ENCODE peak calls at places on chromosome 4, in nine cellular contexts. R, S, I, L, F, Q, V, K and T are unnamed samples.

GRCh38 chr4:130077275-130077674 is 981.3 kb downstream of the C4orf33 start:
- DNase-seq in K (peak; percentile 19), I (no peak), F (no peak), Q (no peak), L (no peak), V (no peak), R (no peak), S (peak; percentile 5), T (no peak)

GRCh38 chr4:47801481-47802002 is 36.3 kb downstream of the CORIN start:
- DNase-seq in F (no peak), R (no peak), S (no peak), Q (no peak), V (no peak), K (no peak), L (no peak), I (no peak), T (no peak)

GRCh38 chr4:153573881-153574807 is 108.0 kb downstream of the TMEM131L start:
- DNase-seq in F (peak; percentile 83), Q (no peak), S (peak; percentile 40), I (peak; percentile 75), R (peak; percentile 64), K (no peak), L (peak; percentile 54), V (peak; percentile 54), T (no peak)

GRCh38 chr4:61004651-61005170 is 195.4 kb upstream of the ADGRL3 start:
- DNase-seq in K (no peak), Q (no peak), L (no peak), R (no peak), S (no peak), V (no peak), F (no peak), I (no peak), T (no peak)

GRCh38 chr4:153987291-153987690 is 198.4 kb upstream of the SFRP2 start:
- DNase-seq in Q (no peak), R (no peak), S (no peak), K (no peak), V (no peak), L (no peak), F (no peak), I (peak; percentile 82), T (no peak)

GRCh38 chr4:82704156-82704555 is 94.4 kb downstream of the SCD5 start:
- DNase-seq in L (no peak), R (no peak), F (no peak), K (no peak), S (no peak), I (no peak), V (no peak), Q (no peak), T (no peak)

GRCh38 chr4:107989537-107990386 is at the start of gene HADH:
- DNase-seq in R (peak; percentile 68), V (peak; percentile 95), K (peak; percentile 87), Q (peak; percentile 95), L (peak; percentile 94), S (peak; percentile 77), F (peak; percentile 96), I (peak; percentile 97), T (peak; percentile 95)

GRCh38 chr4:113874480-113874879 is 105.0 kb downstream of the ARSJ start:
- DNase-seq in V (no peak), K (no peak), F (no peak), Q (no peak), I (no peak), S (no peak), L (no peak), R (no peak), T (no peak)